ENCODE peak calls at places on chromosomes 2 and 18, in seven cellular contexts. P is lower lobe of right lung, S is endodermal cell, O is H1, B is GM06990, K is cardiac muscle cell, Q is A549. A is an unnamed sample.

GRCh38 chr2:144996225-144996795 is 476.4 kb upstream of the ZEB2 start:
- DNase-seq in P (no peak), S (no peak), O (no peak), B (no peak), K (no peak), Q (no peak), A (no peak)

GRCh38 chr2:62578837-62579640 is 73.0 kb upstream of the TMEM17 start:
- DNase-seq in P (no peak), S (no peak), O (no peak), B (no peak), K (no peak), Q (peak; percentile 65), A (no peak)

GRCh38 chr2:16546128-16546754 is 119.4 kb downstream of the CYRIA start:
- DNase-seq in P (no peak), S (peak; percentile 70), O (no peak), B (no peak), K (peak; percentile 94), Q (no peak), A (no peak)

GRCh38 chr2:43311276-43311675 is 84.9 kb upstream of the ZFP36L2 start:
- DNase-seq in P (no peak), S (no peak), O (no peak), B (no peak), K (no peak), Q (no peak), A (no peak)

GRCh38 chr2:223486741-223487140 is 115.4 kb downstream of the SCG2 start:
- DNase-seq in P (no peak), S (no peak), O (no peak), B (no peak), K (no peak), Q (no peak), A (no peak)

GRCh38 chr2:170778900-170779299 is 8.7 kb downstream of the ERICH2 start:
- DNase-seq in P (no peak), S (no peak), O (no peak), B (no peak), K (no peak), Q (no peak), A (no peak)

GRCh38 chr2:101736861-101737291 is 39.4 kb downstream of the MAP4K4 start:
- DNase-seq in P (no peak), S (no peak), O (no peak), B (no peak), K (no peak), Q (peak; percentile 22), A (no peak)

GRCh38 chr2:70726947-70727725 is 40.9 kb downstream of the ADD2 start:
- DNase-seq in P (no peak), S (no peak), O (no peak), B (no peak), K (no peak), Q (no peak), A (no peak)

GRCh38 chr2:145777297-145777696 is 1257.4 kb upstream of the ZEB2 start:
- DNase-seq in P (no peak), S (no peak), O (no peak), B (no peak), K (no peak), Q (no peak), A (no peak)

GRCh38 chr2:200306969-200307811 is 697 bp downstream of the SPATS2L start:
- DNase-seq in P (peak; percentile 63), S (peak; percentile 66), O (no peak), B (peak; percentile 68), K (peak; percentile 68), Q (peak; percentile 18), A (peak; percentile 55)

GRCh38 chr2:70959851-70960832 is 18.3 kb upstream of the ANKRD53 start:
- DNase-seq in P (no peak), S (peak; percentile 83), O (no peak), B (no peak), K (no peak), Q (no peak), A (no peak)

GRCh38 chr2:85844486-85844885 is 44.3 kb downstream of the ST3GAL5 start:
- DNase-seq in P (no peak), S (no peak), O (no peak), B (no peak), K (no peak), Q (no peak), A (no peak)

GRCh38 chr2:207503234-207503633 is 26.5 kb upstream of the CREB1 start:
- DNase-seq in P (peak; percentile 52), S (peak; percentile 51), O (no peak), B (peak; percentile 41), K (peak; percentile 11), Q (no peak), A (no peak)

GRCh38 chr2:19346983-19347618 is 11.3 kb downstream of the OSR1 start:
- DNase-seq in P (no peak), S (no peak), O (no peak), B (no peak), K (no peak), Q (no peak), A (no peak)

GRCh38 chr2:161134547-161135518 is 25.4 kb upstream of the TANK start:
- DNase-seq in P (no peak), S (no peak), O (no peak), B (no peak), K (no peak), Q (no peak), A (peak; percentile 54)

GRCh38 chr2:34815052-34815741 is 1216.1 kb upstream of the FAM98A start:
- DNase-seq in P (no peak), S (no peak), O (no peak), B (no peak), K (no peak), Q (no peak), A (peak; percentile 30)

GRCh38 chr2:10412380-10412779 is 35.7 kb downstream of the ODC1 start:
- DNase-seq in P (no peak), S (peak; percentile 87), O (no peak), B (no peak), K (peak; percentile 48), Q (no peak), A (no peak)

GRCh38 chr18:1020731-1021344 is 116.2 kb downstream of the ADCYAP1 start:
- DNase-seq in P (no peak), S (no peak), O (no peak), B (no peak), K (no peak), Q (no peak), A (no peak)

GRCh38 chr2:196821195-196821594 is 12.0 kb upstream of the C2orf66 start:
- DNase-seq in P (no peak), S (no peak), O (no peak), B (no peak), K (no peak), Q (no peak), A (no peak)

GRCh38 chr2:43944915-43945314 is 50.9 kb downstream of the LRPPRC start:
- DNase-seq in P (no peak), S (no peak), O (no peak), B (no peak), K (no peak), Q (no peak), A (no peak)

GRCh38 chr2:32742381-32742780 is 114.5 kb downstream of the TTC27 start:
- DNase-seq in P (no peak), S (no peak), O (no peak), B (no peak), K (peak; percentile 1), Q (no peak), A (no peak)

GRCh38 chr2:119216994-119217393 is 6.6 kb upstream of the STEAP3 start:
- DNase-seq in P (peak; percentile 31), S (no peak), O (no peak), B (no peak), K (no peak), Q (no peak), A (peak; percentile 69)

GRCh38 chr18:12907258-12907925 is 23.4 kb upstream of the PTPN2 start:
- DNase-seq in P (no peak), S (no peak), O (no peak), B (no peak), K (no peak), Q (no peak), A (no peak)

GRCh38 chr18:12911928-12912703 is 28.1 kb upstream of the PTPN2 start:
- DNase-seq in P (no peak), S (peak; percentile 54), O (no peak), B (no peak), K (no peak), Q (no peak), A (no peak)

GRCh38 chr18:12908706-12909105 is 24.7 kb upstream of the PTPN2 start:
- DNase-seq in P (no peak), S (no peak), O (no peak), B (no peak), K (no peak), Q (no peak), A (no peak)

GRCh38 chr18:12906773-12907172 is 22.7 kb upstream of the PTPN2 start:
- DNase-seq in P (no peak), S (no peak), O (no peak), B (no peak), K (no peak), Q (no peak), A (no peak)

GRCh38 chr18:12911025-12911927 is 27.2 kb upstream of the PTPN2 start:
- DNase-seq in P (peak; percentile 62), S (peak; percentile 72), O (no peak), B (peak; percentile 63), K (no peak), Q (no peak), A (no peak)
- H3K4me3 ChIP-seq in P (peak overlapping the region; percentile 53), S (no peak overlapping the region), O (peak overlapping the region; percentile 25), B (peak overlapping the region; percentile 33), K (no peak overlapping the region), Q (no peak overlapping the region), A (peak overlapping the region; percentile 43)

GRCh38 chr2:219252084-219252483 is 959 bp upstream of the TUBA4B start:
- DNase-seq in P (no peak), S (no peak), O (no peak), B (no peak), K (no peak), Q (no peak), A (no peak)
- H3K4me3 ChIP-seq in P (peak overlapping the region; percentile 72), S (no peak overlapping the region), O (peak overlapping the region; percentile 64), B (peak overlapping the region; percentile 92), K (no peak overlapping the region), Q (peak overlapping the region; percentile 71), A (peak overlapping the region; percentile 58)

GRCh38 chr2:128490321-128490720 is 171.7 kb upstream of the HS6ST1 start:
- DNase-seq in P (no peak), S (peak; percentile 43), O (no peak), B (no peak), K (no peak), Q (no peak), A (no peak)

GRCh38 chr2:128492966-128493811 is 174.5 kb upstream of the HS6ST1 start:
- DNase-seq in P (no peak), S (peak; percentile 61), O (no peak), B (no peak), K (no peak), Q (no peak), A (peak; percentile 7)

GRCh38 chr2:128493880-128494279 is 175.2 kb upstream of the HS6ST1 start:
- DNase-seq in P (no peak), S (peak; percentile 56), O (no peak), B (no peak), K (no peak), Q (no peak), A (peak; percentile 5)

GRCh38 chr2:128490881-128491778 is 172.5 kb upstream of the HS6ST1 start:
- DNase-seq in P (no peak), S (peak; percentile 51), O (no peak), B (no peak), K (no peak), Q (no peak), A (no peak)

GRCh38 chr2:128491845-128492244 is 173.2 kb upstream of the HS6ST1 start:
- DNase-seq in P (no peak), S (peak; percentile 71), O (peak; percentile 53), B (no peak), K (no peak), Q (no peak), A (no peak)
- H3K4me3 ChIP-seq in P (no peak overlapping the region), S (no peak overlapping the region), O (peak overlapping the region; percentile 42), B (no peak overlapping the region), K (no peak overlapping the region), Q (no peak overlapping the region), A (no peak overlapping the region)

GRCh38 chr2:182240862-182241371 is 185.9 kb downstream of the PDE1A start:
- DNase-seq in P (no peak), S (peak; percentile 73), O (peak; percentile 10), B (peak; percentile 51), K (peak; percentile 42), Q (peak; percentile 5), A (peak; percentile 32)
- H3K4me3 ChIP-seq in P (no peak overlapping the region), S (no peak overlapping the region), O (no peak overlapping the region), B (no peak overlapping the region), K (no peak overlapping the region), Q (no peak overlapping the region), A (no peak overlapping the region)